ENCODE peak calls at places on chromosome 14, in nine cellular contexts. S is stimulated activated naive CD8-positive, alpha-beta T cell treated with anti-CD3 and anti-CD28 coated beads, Interleukin-15, Interleukin-2, amounts not matched to agents 100 U/mL and 50 U/mL, for 24 hours; J is GM13977; Z is T-helper 1 cell; X is uterus; D is stimulated activated CD8-positive, alpha-beta memory T cell treated with anti-CD3 and anti-CD28 coated beads, Interleukin-4, amount 100 ng/mL, for 4 hours; M is fibroblast of lung; N is lower leg skin; U is T-cell. A is an unnamed sample.

GRCh38 chr14:68792022-68792829 is 641 bp downstream of the ZFP36L1 start:
- DNase-seq in M (peak), U (no peak), S (peak), D (no peak), J (no peak), Z (peak), N (no peak), X (peak), A (peak)

GRCh38 chr14:37167151-37168047 is 5.0 kb downstream of the SLC25A21 start:
- DNase-seq in S (no peak), Z (no peak), X (no peak), J (no peak), U (no peak), M (no peak), D (no peak), N (no peak), A (no peak)

GRCh38 chr14:80055912-80056801 is 155.1 kb downstream of the DIO2 start:
- DNase-seq in M (peak), D (no peak), S (no peak), J (peak), Z (no peak), X (no peak), N (peak), U (no peak), A (no peak)

GRCh38 chr14:64826845-64827244 is 52.9 kb downstream of the SPTB start:
- DNase-seq in J (no peak), S (no peak), N (no peak), D (no peak), U (no peak), X (no peak), M (peak), Z (no peak), A (no peak)

GRCh38 chr14:58878740-58879139 is 241.0 kb downstream of the DACT1 start:
- DNase-seq in M (peak), Z (no peak), S (no peak), D (no peak), U (no peak), J (no peak), X (no peak), N (no peak), A (no peak)

GRCh38 chr14:36718216-36718615 is 56.6 kb downstream of the PAX9 start:
- DNase-seq in D (no peak), S (no peak), N (no peak), M (no peak), Z (no peak), U (no peak), X (no peak), J (no peak), A (no peak)

GRCh38 chr14:32711103-32711680 is 227.5 kb upstream of the NPAS3 start:
- DNase-seq in U (no peak), M (peak), D (no peak), X (no peak), J (peak), N (peak), Z (peak), S (peak), A (no peak)

GRCh38 chr14:66379116-66379515 is 107.1 kb upstream of the CCDC196 start:
- DNase-seq in S (no peak), D (no peak), J (no peak), X (no peak), N (no peak), U (no peak), Z (no peak), M (no peak), A (no peak)

GRCh38 chr14:61288720-61289119 is 7.6 kb upstream of the TMEM30B start:
- DNase-seq in Z (no peak), D (no peak), M (no peak), U (no peak), X (no peak), S (no peak), N (no peak), J (no peak), A (no peak)

GRCh38 chr14:66038214-66038977 is 447.8 kb upstream of the CCDC196 start:
- DNase-seq in X (peak), S (no peak), N (peak), M (no peak), D (no peak), Z (no peak), J (no peak), U (no peak), A (no peak)

GRCh38 chr14:96795443-96795842 is 1.7 kb upstream of the VRK1 start:
- DNase-seq in J (no peak), M (no peak), N (no peak), D (no peak), Z (no peak), X (no peak), S (no peak), U (no peak), A (no peak)

GRCh38 chr14:72801841-72802587 is 91.9 kb downstream of the DPF3 start:
- DNase-seq in J (no peak), Z (no peak), M (no peak), D (no peak), U (no peak), X (no peak), S (no peak), N (no peak), A (no peak)

GRCh38 chr14:66025779-66026178 is 460.4 kb upstream of the CCDC196 start:
- DNase-seq in X (no peak), N (no peak), U (no peak), S (no peak), Z (no peak), M (no peak), D (no peak), J (no peak), A (no peak)

GRCh38 chr14:68386950-68387779 is 405.7 kb downstream of the ZFP36L1 start:
- DNase-seq in D (no peak), S (no peak), U (no peak), Z (no peak), J (no peak), N (no peak), X (no peak), M (peak), A (no peak)

GRCh38 chr14:32205984-32206383 is 2.9 kb upstream of the RNU6-8 start:
- DNase-seq in D (no peak), M (no peak), X (no peak), Z (no peak), S (peak), U (no peak), J (no peak), N (no peak), A (no peak)

GRCh38 chr14:72700338-72701231 is 193.3 kb downstream of the DPF3 start:
- DNase-seq in D (no peak), J (no peak), S (no peak), Z (no peak), N (no peak), M (no peak), X (no peak), U (no peak), A (no peak)

GRCh38 chr14:104085889-104086201 is 345 bp downstream of the ASPG start:
- DNase-seq in M (no peak), U (no peak), X (no peak), J (no peak), N (no peak), Z (no peak), S (no peak), D (no peak), A (no peak)

GRCh38 chr14:99521176-99522024 is 40.2 kb downstream of the CCNK start:
- DNase-seq in N (no peak), X (no peak), J (no peak), D (no peak), Z (no peak), M (no peak), U (no peak), S (no peak), A (no peak)

GRCh38 chr14:32331227-32331597 is 2.1 kb downstream of the AKAP6 start:
- DNase-seq in M (no peak), S (no peak), U (no peak), X (no peak), D (no peak), N (no peak), J (no peak), Z (no peak), A (no peak)

GRCh38 chr14:99062216-99062615 is 209.8 kb downstream of the BCL11B start:
- DNase-seq in D (no peak), Z (no peak), U (no peak), M (no peak), J (no peak), N (no peak), S (no peak), X (no peak), A (no peak)

GRCh38 chr14:100654025-100654813 is 67.0 kb upstream of the BEGAIN start:
- DNase-seq in J (no peak), M (no peak), U (no peak), X (no peak), S (no peak), N (no peak), D (no peak), Z (no peak), A (no peak)

GRCh38 chr14:104224516-104225281 is 86.3 kb downstream of the KIF26A start:
- DNase-seq in M (no peak), J (peak), Z (no peak), U (no peak), D (no peak), S (peak), X (no peak), N (no peak), A (no peak)

GRCh38 chr14:93231129-93231979 is 24.3 kb downstream of the UBR7 start:
- DNase-seq in X (no peak), J (peak), Z (no peak), N (no peak), U (no peak), D (no peak), S (peak), M (peak), A (no peak)

GRCh38 chr14:77140937-77141591 is 527 bp downstream of the ZDHHC22 start:
- DNase-seq in J (peak), S (peak), M (no peak), Z (no peak), X (no peak), D (no peak), N (no peak), U (no peak), A (no peak)

GRCh38 chr14:84591827-84592540 is 938.0 kb upstream of the FLRT2 start:
- DNase-seq in X (no peak), S (no peak), J (no peak), D (no peak), U (no peak), N (no peak), M (no peak), Z (no peak), A (no peak)

GRCh38 chr14:53461823-53462222 is 308.7 kb upstream of the DDHD1 start:
- DNase-seq in S (no peak), Z (no peak), N (no peak), D (no peak), J (no peak), M (no peak), X (no peak), U (no peak), A (no peak)

GRCh38 chr14:51521764-51522163 is 129.9 kb upstream of the FRMD6 start:
- DNase-seq in J (no peak), S (no peak), U (no peak), D (no peak), M (peak), X (no peak), Z (no peak), N (no peak), A (no peak)

GRCh38 chr14:79608426-79608825 is 602.9 kb downstream of the DIO2 start:
- DNase-seq in J (no peak), D (no peak), S (no peak), Z (no peak), N (no peak), U (no peak), X (no peak), M (no peak), A (no peak)

GRCh38 chr14:91369628-91370445 is 47.8 kb downstream of the CCDC88C start:
- DNase-seq in N (peak), Z (peak), S (peak), D (no peak), M (peak), U (no peak), X (no peak), J (no peak), A (no peak)

GRCh38 chr14:32564591-32564990 is 235.5 kb downstream of the AKAP6 start:
- DNase-seq in U (no peak), D (no peak), J (no peak), N (no peak), X (no peak), Z (peak), M (peak), S (no peak), A (no peak)